ENCODE peak calls at places on chromosomes 12 and 14, in ten cellular contexts. S is stimulated activated CD4-positive, alpha-beta T cell treated with anti-CD3 and anti-CD28 coated beads, Interleukin-12 subunit alpha, Interleukin-12 subunit beta, amount 100 ng/mL, for 4 hours; Q is kidney glomerular epithelial cell; X is neural progenitor cell; I is gastrocnemius medialis; T is NT2/D1; G is sciatic nerve; R is HTR-8/SVneo; A is heart right ventricle; B is pancreas. V is an unnamed sample.

GRCh38 chr12:40614923-40615322 is 77.3 kb upstream of the CNTN1 start:
- DNase-seq in S (no peak), Q (no peak), X (no peak), I (no peak), T (no peak), G (no peak), R (no peak), A (no peak), B (no peak), V (no peak)

GRCh38 chr12:9701380-9702154 is 31.3 kb downstream of the CLECL1 start:
- DNase-seq in S (peak), Q (no peak), X (no peak), I (no peak), T (no peak), G (no peak), R (no peak), A (no peak), B (no peak), V (no peak)

GRCh38 chr12:6470375-6471163 is at the start of gene VAMP1:
- DNase-seq in S (peak), Q (peak), X (peak), I (peak), T (peak), G (peak), R (peak), A (peak), B (peak), V (peak)

GRCh38 chr12:119990382-119990874 is 1.4 kb downstream of the BICDL1 start:
- DNase-seq in S (no peak), Q (no peak), X (peak), I (no peak), T (no peak), G (no peak), R (no peak), A (no peak), B (no peak), V (no peak)

GRCh38 chr12:51972849-51973273 is 21.4 kb downstream of the ACVR1B start:
- DNase-seq in S (peak), Q (no peak), X (no peak), I (peak), T (no peak), G (no peak), R (no peak), A (no peak), B (no peak), V (peak)

GRCh38 chr12:78095623-78096022 is 264.9 kb downstream of the NAV3 start:
- DNase-seq in S (no peak), Q (no peak), X (no peak), I (no peak), T (no peak), G (no peak), R (no peak), A (no peak), B (no peak), V (no peak)

GRCh38 chr12:121767525-121768016 is 25.9 kb downstream of the RHOF start:
- DNase-seq in S (no peak), Q (no peak), X (no peak), I (no peak), T (no peak), G (no peak), R (no peak), A (peak), B (no peak), V (no peak)

GRCh38 chr14:36646664-36647416 is 14.8 kb upstream of the PAX9 start:
- DNase-seq in S (no peak), Q (no peak), X (peak), I (no peak), T (no peak), G (peak), R (no peak), A (no peak), B (peak), V (no peak)

GRCh38 chr14:36662543-36663403 is 1.1 kb downstream of the PAX9 start:
- DNase-seq in S (no peak), Q (no peak), X (peak), I (no peak), T (no peak), G (peak), R (no peak), A (no peak), B (peak), V (no peak)

GRCh38 chr14:36767603-36768281 is 106.1 kb downstream of the PAX9 start:
- DNase-seq in S (no peak), Q (peak), X (no peak), I (no peak), T (no peak), G (no peak), R (no peak), A (no peak), B (no peak), V (no peak)

GRCh38 chr14:88146881-88147649 is 142.1 kb downstream of the GPR65 start:
- DNase-seq in S (no peak), Q (no peak), X (no peak), I (no peak), T (no peak), G (no peak), R (no peak), A (no peak), B (no peak), V (no peak)

GRCh38 chr12:31796270-31796951 is 67.6 kb upstream of the AMN1 start:
- DNase-seq in S (no peak), Q (no peak), X (no peak), I (no peak), T (no peak), G (no peak), R (no peak), A (no peak), B (no peak), V (no peak)

GRCh38 chr12:57016348-57016747 is at the start of gene TAC3:
- DNase-seq in S (no peak), Q (no peak), X (peak), I (no peak), T (no peak), G (no peak), R (no peak), A (no peak), B (no peak), V (no peak)

GRCh38 chr12:78087363-78087675 is 256.6 kb downstream of the NAV3 start:
- DNase-seq in S (no peak), Q (no peak), X (no peak), I (no peak), T (no peak), G (no peak), R (no peak), A (no peak), B (no peak), V (no peak)

GRCh38 chr14:87049886-87050820 is 942.8 kb downstream of the GALC start:
- DNase-seq in S (no peak), Q (peak), X (peak), I (no peak), T (peak), G (no peak), R (peak), A (no peak), B (no peak), V (peak)

GRCh38 chr12:104457746-104458644 is 1.2 kb downstream of the CHST11 start:
- DNase-seq in S (peak), Q (no peak), X (peak), I (no peak), T (no peak), G (peak), R (peak), A (peak), B (peak), V (peak)

GRCh38 chr12:120368789-120369475 is at the start of gene MSI1:
- DNase-seq in S (no peak), Q (no peak), X (peak), I (no peak), T (no peak), G (no peak), R (no peak), A (no peak), B (peak), V (no peak)

GRCh38 chr12:77979597-77980250 is 149.0 kb downstream of the NAV3 start:
- DNase-seq in S (no peak), Q (no peak), X (no peak), I (no peak), T (no peak), G (no peak), R (no peak), A (no peak), B (no peak), V (no peak)

GRCh38 chr12:58877243-58877743 is 43.0 kb downstream of the LRIG3 start:
- DNase-seq in S (no peak), Q (peak), X (no peak), I (no peak), T (no peak), G (no peak), R (peak), A (no peak), B (no peak), V (peak)

GRCh38 chr14:91344107-91344506 is 73.5 kb downstream of the CCDC88C start:
- DNase-seq in S (no peak), Q (no peak), X (no peak), I (no peak), T (no peak), G (no peak), R (no peak), A (no peak), B (no peak), V (no peak)

GRCh38 chr12:15982471-15982870 is 71.3 kb downstream of the DERA start:
- DNase-seq in S (no peak), Q (peak), X (no peak), I (no peak), T (no peak), G (no peak), R (peak), A (no peak), B (no peak), V (no peak)

GRCh38 chr14:40859065-40859464 is 747.6 kb upstream of the LRFN5 start:
- DNase-seq in S (no peak), Q (no peak), X (no peak), I (no peak), T (peak), G (no peak), R (no peak), A (no peak), B (no peak), V (no peak)

GRCh38 chr14:103520657-103521437 is 1.8 kb downstream of the CKB start:
- DNase-seq in S (peak), Q (no peak), X (peak), I (peak), T (no peak), G (peak), R (no peak), A (peak), B (peak), V (peak)

GRCh38 chr14:62592877-62593276 is 452.4 kb downstream of the KCNH5 start:
- DNase-seq in S (no peak), Q (no peak), X (no peak), I (no peak), T (no peak), G (no peak), R (peak), A (no peak), B (no peak), V (no peak)

GRCh38 chr12:89840162-89840922 is 131.7 kb upstream of the ATP2B1 start:
- DNase-seq in S (no peak), Q (no peak), X (no peak), I (no peak), T (no peak), G (no peak), R (no peak), A (no peak), B (no peak), V (no peak)